ENCODE peak calls at places on chromosomes 6 and 20, in four cellular contexts. G is sigmoid colon, A is GM12865, P is foreskin fibroblast. M is an unnamed sample.

GRCh38 chr6:106315765-106316375 is 9.7 kb downstream of the ATG5 start:
- DNase-seq in P (no peak), G (no peak), A (no peak), M (no peak)

GRCh38 chr20:2838170-2838797 is 2.2 kb downstream of the PCED1A start:
- DNase-seq in A (peak), P (no peak), G (no peak), M (no peak)

GRCh38 chr20:43430265-43430664 is 27.4 kb upstream of the SRSF6 start:
- DNase-seq in P (no peak), A (no peak), G (no peak), M (no peak)

GRCh38 chr20:8562356-8562755 is 430.3 kb downstream of the PLCB1 start:
- DNase-seq in P (no peak), A (no peak), G (no peak), M (no peak)

GRCh38 chr20:36861875-36862801 is 13.8 kb upstream of the TLDC2 start:
- DNase-seq in A (no peak), P (peak), G (peak), M (no peak)

GRCh38 chr6:87945966-87946365 is 101.7 kb upstream of the SPACA1 start:
- DNase-seq in G (no peak), P (no peak), A (no peak), M (no peak)

GRCh38 chr20:41355192-41355591 is 11.4 kb downstream of the EMILIN3 start:
- DNase-seq in P (no peak), G (no peak), A (no peak), M (no peak)

GRCh38 chr6:25519856-25520255 is 132.2 kb upstream of the SCGN start:
- DNase-seq in A (no peak), G (no peak), P (no peak), M (no peak)

GRCh38 chr6:1363729-1364572 is 25.4 kb upstream of the FOXF2 start:
- DNase-seq in G (peak), A (no peak), P (peak), M (no peak)

GRCh38 chr6:160337991-160338390 is 10.2 kb upstream of the SLC22A3 start:
- DNase-seq in A (no peak), G (no peak), P (no peak), M (no peak)

GRCh38 chr6:83722876-83723275 is 14.0 kb upstream of the SNAP91 start:
- DNase-seq in A (no peak), P (no peak), G (no peak), M (no peak)

GRCh38 chr6:139943391-139943790 is 568.9 kb upstream of the CITED2 start:
- DNase-seq in P (peak), A (no peak), G (no peak), M (no peak)

GRCh38 chr6:33172307-33173227 is 19.7 kb downstream of the COL11A2 start:
- DNase-seq in G (no peak), P (peak), A (peak), M (no peak)

GRCh38 chr20:18001131-18001921 is 32.5 kb downstream of the MGME1 start:
- DNase-seq in A (no peak), P (peak), G (peak), M (no peak)

GRCh38 chr20:45097485-45098095 is 3.3 kb downstream of the KCNS1 start:
- DNase-seq in A (peak), G (no peak), P (peak), M (no peak)

GRCh38 chr6:144315981-144316865 is 31.1 kb downstream of the UTRN start:
- DNase-seq in P (no peak), A (no peak), G (no peak), M (no peak)

GRCh38 chr6:17393335-17394191 is at the start of gene CAP2:
- DNase-seq in P (peak), G (peak), A (no peak), M (no peak)

GRCh38 chr20:5065489-5066383 is 54.0 kb downstream of the PCNA start:
- DNase-seq in P (peak), G (peak), A (no peak), M (no peak)

GRCh38 chr6:107612762-107613415 is 123.0 kb downstream of the SOBP start:
- DNase-seq in G (no peak), P (no peak), A (no peak), M (no peak)

GRCh38 chr6:99359800-99360199 is 10.3 kb upstream of the FAXC start:
- DNase-seq in G (no peak), A (no peak), P (no peak), M (no peak)

GRCh38 chr6:45369870-45370269 is 7.9 kb downstream of the SUPT3H start:
- DNase-seq in P (no peak), A (no peak), G (no peak), M (no peak)

GRCh38 chr6:103080497-103080896 is 1687.0 kb downstream of the GRIK2 start:
- DNase-seq in P (no peak), A (no peak), G (no peak), M (no peak)

GRCh38 chr20:57698191-57698866 is 11.5 kb downstream of the PMEPA1 start:
- DNase-seq in G (no peak), A (no peak), P (peak), M (no peak)

GRCh38 chr20:3836132-3836531 is 10.5 kb upstream of the MAVS start:
- DNase-seq in A (no peak), G (no peak), P (no peak), M (no peak)

GRCh38 chr6:157840776-157841175 is 17.7 kb downstream of the SNX9 start:
- DNase-seq in G (no peak), P (peak), A (no peak), M (peak)

GRCh38 chr6:139996253-139996834 is 621.9 kb upstream of the CITED2 start:
- DNase-seq in A (peak), P (no peak), G (no peak), M (peak)

GRCh38 chr20:21074605-21075336 is 31.4 kb downstream of the LINC00237 start:
- DNase-seq in P (no peak), A (peak), G (no peak), M (peak)

GRCh38 chr6:3664641-3665041 is 86.9 kb downstream of the PXDC1 start:
- DNase-seq in G (no peak), A (no peak), P (no peak), M (no peak)

GRCh38 chr6:134480593-134480992 is 162.7 kb upstream of the SGK1 start:
- DNase-seq in G (no peak), P (peak), A (no peak), M (no peak)

GRCh38 chr20:62246431-62246830 is 8.1 kb downstream of the OSBPL2 start:
- DNase-seq in G (no peak), A (no peak), P (no peak), M (no peak)

GRCh38 chr6:82040405-82041221 is 206.9 kb downstream of the IBTK start:
- DNase-seq in A (peak), G (no peak), P (peak), M (no peak)

GRCh38 chr6:53095716-53096115 is 30.5 kb downstream of the FBXO9 start:
- DNase-seq in P (peak), G (no peak), A (no peak), M (no peak)

GRCh38 chr20:35892871-35893270 is 61.4 kb downstream of the SCAND1 start:
- DNase-seq in P (no peak), A (no peak), G (no peak), M (no peak)

GRCh38 chr6:13289789-13290318 is 38.5 kb downstream of the TBC1D7 start:
- DNase-seq in G (no peak), P (no peak), A (no peak), M (no peak)
- TF ChIP-seq CTCF in G (no peak), P (no peak), A (no peak), M (no peak)

GRCh38 chr6:120993929-120994572 is 340.2 kb downstream of the TBC1D32 start:
- DNase-seq in G (no peak), A (no peak), P (no peak), M (no peak)
- TF ChIP-seq CTCF in G (no peak), A (no peak), P (no peak), M (no peak)

GRCh38 chr6:95280690-95281273 is 296.6 kb upstream of the MANEA start:
- DNase-seq in G (no peak), A (peak), P (peak), M (no peak)
- TF ChIP-seq CTCF in G (no peak), A (peak), P (no peak), M (no peak)

DNA sequence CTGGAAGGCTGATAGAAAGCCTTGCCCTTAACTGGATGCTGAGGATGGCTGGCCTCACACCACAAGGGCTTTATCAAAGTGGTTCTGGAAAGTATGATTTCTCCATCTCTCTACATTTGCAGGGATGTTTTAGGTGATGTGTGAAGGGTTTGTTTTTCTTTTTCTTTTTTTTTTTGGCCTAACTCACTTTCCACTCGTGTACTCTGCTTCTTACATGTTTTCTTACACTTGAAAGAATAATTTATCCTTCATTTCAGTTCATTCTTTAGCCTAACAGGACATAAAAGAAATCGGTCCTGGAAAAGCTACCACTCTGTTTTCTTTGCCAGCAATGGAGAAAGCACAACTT is 41.2 kb downstream of the ISM1 start:
- DNase-seq in P (no peak), G (no peak), A (no peak), M (no peak)
- TF ChIP-seq CTCF in P (no peak), G (no peak), A (no peak), M (no peak)

DNA sequence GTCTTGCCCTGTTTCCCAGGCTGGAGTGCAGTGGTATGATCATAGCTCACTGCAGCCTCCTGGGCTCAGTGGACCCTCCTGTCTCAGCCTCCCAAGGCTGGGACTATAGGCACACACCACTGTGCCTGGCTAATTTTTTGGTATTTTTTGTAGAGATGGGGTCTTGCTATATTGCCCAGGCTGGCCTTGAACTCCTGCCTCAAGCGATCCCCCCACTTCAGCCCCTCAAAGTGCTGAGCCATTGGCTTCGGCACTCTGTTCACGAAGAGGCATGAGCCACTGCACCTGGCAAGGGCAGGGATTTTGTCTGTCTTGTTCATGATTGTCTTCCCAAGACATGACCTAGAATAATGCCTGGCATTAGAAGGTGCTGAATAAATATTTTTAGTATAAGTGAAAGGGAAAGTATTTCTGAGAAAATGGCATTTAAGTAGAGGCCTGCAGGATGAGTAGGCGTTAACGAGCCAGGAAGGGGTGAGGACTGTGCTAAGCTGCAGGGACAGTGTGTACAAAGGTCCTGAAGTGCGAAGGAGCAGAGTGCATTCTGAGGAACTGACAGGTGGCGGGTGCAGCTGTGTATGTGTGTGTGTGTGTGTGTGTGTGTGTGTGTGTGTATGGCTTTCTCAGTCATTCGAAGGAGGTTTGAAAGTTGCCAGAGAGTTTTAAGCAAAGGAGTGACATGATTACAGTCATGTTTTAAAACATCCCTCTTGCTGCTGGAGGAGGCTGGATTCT is 43.0 kb downstream of the VEGFA start:
- DNase-seq in A (peak), G (no peak), P (no peak), M (no peak)
- TF ChIP-seq CTCF in A (no peak), G (no peak), P (no peak), M (no peak)